ENCODE peak calls at places on chromosomes 4 and X, in seven cellular contexts. X is foreskin melanocyte; C is breast epithelium; R is aorta; F is SW480; Q is activated CD4-positive, alpha-beta T cell treated with anti-CD3 and anti-CD28 coated beads, Interleukin-2, amount 10 ng/mL, durations not matched to agents 7 days and 5 days; D is esophagus squamous epithelium. V is an unnamed sample.

GRCh38 chrX:24151513-24151912 is 2.0 kb downstream of the ZFX start:
- DNase-seq in X (no peak), C (no peak), R (no peak), F (no peak), Q (no peak), D (no peak), V (no peak)

GRCh38 chrX:136909119-136909705 is 28.7 kb upstream of the RBMX start:
- DNase-seq in X (peak), C (peak), R (peak), F (peak), Q (peak), D (peak), V (no peak)

GRCh38 chrX:14936561-14936960 is 63.3 kb downstream of the MOSPD2 start:
- DNase-seq in X (peak), C (no peak), R (no peak), F (peak), Q (no peak), D (no peak), V (no peak)

GRCh38 chr4:124111922-124112321 is 600.6 kb downstream of the ANKRD50 start:
- DNase-seq in X (peak), C (no peak), R (no peak), F (peak), Q (no peak), D (no peak), V (no peak)

GRCh38 chrX:146481735-146482134 is 327.8 kb upstream of the CXorf51B start:
- DNase-seq in X (no peak), C (no peak), R (no peak), F (no peak), Q (no peak), D (no peak), V (no peak)

GRCh38 chr4:12873351-12873750 is 610.8 kb downstream of the RAB28 start:
- DNase-seq in X (no peak), C (no peak), R (no peak), F (no peak), Q (no peak), D (no peak), V (no peak)

GRCh38 chrX:79096339-79096638 is 48.2 kb upstream of the GPR174 start:
- DNase-seq in X (no peak), C (no peak), R (no peak), F (no peak), Q (no peak), D (no peak), V (no peak)

GRCh38 chr4:84455697-84456096 is 43.4 kb downstream of the NKX6-1 start:
- DNase-seq in X (no peak), C (no peak), R (no peak), F (no peak), Q (no peak), D (no peak), V (no peak)

GRCh38 chr4:28469886-28470285 is 1609.2 kb downstream of the STIM2 start:
- DNase-seq in X (no peak), C (no peak), R (no peak), F (no peak), Q (no peak), D (no peak), V (no peak)

GRCh38 chr4:10118355-10119004 is 1.9 kb upstream of the WDR1 start:
- DNase-seq in X (no peak), C (no peak), R (no peak), F (no peak), Q (peak), D (no peak), V (no peak)

GRCh38 chr4:156946508-156947197 is 24.9 kb downstream of the PDGFC start:
- DNase-seq in X (no peak), C (no peak), R (no peak), F (no peak), Q (no peak), D (no peak), V (no peak)

GRCh38 chr4:19803406-19803805 is 448.3 kb upstream of the SLIT2 start:
- DNase-seq in X (no peak), C (no peak), R (no peak), F (no peak), Q (no peak), D (no peak), V (no peak)

GRCh38 chrX:79524642-79525041 is 157.5 kb upstream of the ITM2A start:
- DNase-seq in X (no peak), C (no peak), R (no peak), F (no peak), Q (no peak), D (no peak), V (no peak)

GRCh38 chrX:137081239-137081638 is 47.4 kb upstream of the GPR101 start:
- DNase-seq in X (no peak), C (no peak), R (no peak), F (no peak), Q (no peak), D (no peak), V (no peak)

GRCh38 chrX:40402771-40403533 is 177.8 kb upstream of the ATP6AP2 start:
- DNase-seq in X (no peak), C (no peak), R (peak), F (peak), Q (no peak), D (no peak), V (no peak)

GRCh38 chrX:13507893-13508292 is 61.5 kb upstream of the EGFL6 start:
- DNase-seq in X (no peak), C (no peak), R (no peak), F (no peak), Q (no peak), D (no peak), V (no peak)

GRCh38 chr4:98046665-98047064 is 96.6 kb downstream of the STPG2 start:
- DNase-seq in X (no peak), C (no peak), R (no peak), F (no peak), Q (no peak), D (no peak), V (no peak)

GRCh38 chr4:26342328-26343040 is 21.7 kb downstream of the RBPJ start:
- DNase-seq in X (peak), C (no peak), R (no peak), F (peak), Q (no peak), D (no peak), V (no peak)

GRCh38 chrX:67604979-67605703 is 61.3 kb downstream of the AR start:
- DNase-seq in X (peak), C (no peak), R (no peak), F (peak), Q (no peak), D (no peak), V (no peak)

V was measured in cortex of kidney.